ENCODE peak calls at places on chromosomes 7 and 10, in five cellular contexts. T is OCI-LY7, S is tibial artery, R is psoas muscle, G is lung. K is an unnamed sample.

GRCh38 chr7:131537581-131537980 is 18.8 kb downstream of the PODXL start:
- DNase-seq in T (no peak), S (no peak), R (no peak), G (no peak), K (no peak)

GRCh38 chr7:83150310-83150709 is 12.4 kb downstream of the PCLO start:
- DNase-seq in T (no peak), S (no peak), R (no peak), G (no peak), K (no peak)

GRCh38 chr10:105149371-105149871 is 508.3 kb downstream of the SORCS3 start:
- DNase-seq in T (no peak), S (no peak), R (no peak), G (no peak), K (no peak)

GRCh38 chr7:411677-412312 is 107.9 kb downstream of the PDGFA start:
- DNase-seq in T (no peak), S (peak; percentile 43), R (no peak), G (no peak), K (no peak)

GRCh38 chr7:66036788-66037187 is 38.8 kb upstream of the ASL start:
- DNase-seq in T (no peak), S (no peak), R (no peak), G (no peak), K (no peak)

GRCh38 chr7:101536232-101536631 is 92.9 kb downstream of the MYL10 start:
- DNase-seq in T (no peak), S (no peak), R (no peak), G (no peak), K (no peak)

GRCh38 chr10:18418579-18419210 is 232.7 kb downstream of the NSUN6 start:
- DNase-seq in T (no peak), S (no peak), R (no peak), G (no peak), K (no peak)

GRCh38 chr10:32298066-32298812 is 48.7 kb downstream of the EPC1 start:
- DNase-seq in T (no peak), S (no peak), R (no peak), G (no peak), K (no peak)

GRCh38 chr7:3370068-3370704 is 69.1 kb downstream of the SDK1 start:
- DNase-seq in T (no peak), S (no peak), R (no peak), G (no peak), K (no peak)

GRCh38 chr10:112409274-112409673 is 35.4 kb downstream of the ACSL5 start:
- DNase-seq in T (no peak), S (no peak), R (no peak), G (no peak), K (no peak)

GRCh38 chr7:47866120-47866519 is 82.1 kb downstream of the PKD1L1 start:
- DNase-seq in T (no peak), S (no peak), R (no peak), G (no peak), K (no peak)

GRCh38 chr7:12518920-12519681 is 51.4 kb upstream of the SCIN start:
- DNase-seq in T (no peak), S (no peak), R (no peak), G (no peak), K (no peak)

GRCh38 chr7:35697414-35698175 is 2.7 kb upstream of the HERPUD2 start:
- DNase-seq in T (no peak), S (no peak), R (no peak), G (no peak), K (no peak)

GRCh38 chr7:70698219-70698832 is 433.6 kb upstream of the GALNT17 start:
- DNase-seq in T (peak; percentile 70), S (no peak), R (no peak), G (no peak), K (no peak)

GRCh38 chr7:52838981-52839411 is 196.4 kb upstream of the POM121L12 start:
- DNase-seq in T (no peak), S (no peak), R (no peak), G (no peak), K (no peak)

GRCh38 chr7:134365341-134366054 is 48.8 kb upstream of the SLC35B4 start:
- DNase-seq in T (no peak), S (no peak), R (no peak), G (no peak), K (no peak)

GRCh38 chr7:44163591-44163990 is 22.5 kb upstream of the MYL7 start:
- DNase-seq in T (no peak), S (no peak), R (no peak), G (no peak), K (no peak)

GRCh38 chr10:116747325-116747724 is 5.0 kb upstream of the HSPA12A start:
- DNase-seq in T (no peak), S (no peak), R (no peak), G (no peak), K (no peak)

GRCh38 chr10:86968271-86968993 is at the start of gene ADIRF:
- DNase-seq in T (no peak), S (peak; percentile 94), R (peak; percentile 65), G (peak; percentile 75), K (no peak)

GRCh38 chr10:62199584-62199983 is 69.1 kb downstream of the RTKN2 start:
- DNase-seq in T (no peak), S (no peak), R (no peak), G (no peak), K (no peak)

GRCh38 chr10:5480162-5480931 is 19.0 kb downstream of the CALML5 start:
- DNase-seq in T (no peak), S (no peak), R (no peak), G (no peak), K (no peak)

GRCh38 chr7:5892498-5892897 is 6.0 kb upstream of the CCZ1 start:
- DNase-seq in T (no peak), S (no peak), R (no peak), G (no peak), K (no peak)

GRCh38 chr10:12193193-12193592 is 2.5 kb downstream of the NUDT5 start:
- DNase-seq in T (no peak), S (no peak), R (no peak), G (no peak), K (no peak)

GRCh38 chr10:113705344-113705878 is 25.7 kb downstream of the CASP7 start:
- DNase-seq in T (no peak), S (no peak), R (no peak), G (no peak), K (no peak)

GRCh38 chr7:88254721-88255120 is 34.9 kb upstream of the SRI start:
- DNase-seq in T (no peak), S (no peak), R (no peak), G (no peak), K (no peak)

GRCh38 chr7:48109848-48110663 is 21.0 kb downstream of the UPP1 start:
- DNase-seq in T (peak; percentile 81), S (peak; percentile 83), R (peak; percentile 67), G (peak; percentile 84), K (no peak)

GRCh38 chr7:156218544-156219306 is 406.5 kb upstream of the SHH start:
- DNase-seq in T (no peak), S (no peak), R (no peak), G (no peak), K (no peak)

GRCh38 chr10:110556993-110557601 is 10.4 kb upstream of the SMC3 start:
- DNase-seq in T (peak; percentile 79), S (no peak), R (no peak), G (no peak), K (no peak)

GRCh38 chr10:98555011-98555619 is 108.4 kb upstream of the HPS1 start:
- DNase-seq in T (no peak), S (no peak), R (no peak), G (no peak), K (no peak)

GRCh38 chr10:34728361-34728760 is 86.7 kb downstream of the PARD3 start:
- DNase-seq in T (no peak), S (no peak), R (no peak), G (no peak), K (no peak)

GRCh38 chr10:34723746-34724145 is 91.3 kb downstream of the PARD3 start:
- DNase-seq in T (no peak), S (no peak), R (no peak), G (no peak), K (no peak)

GRCh38 chr10:34727595-34728033 is 87.5 kb downstream of the PARD3 start:
- DNase-seq in T (no peak), S (no peak), R (no peak), G (peak; percentile 59), K (no peak)

GRCh38 chr10:34729619-34730018 is 85.5 kb downstream of the PARD3 start:
- DNase-seq in T (no peak), S (no peak), R (no peak), G (no peak), K (no peak)

GRCh38 chr10:34726862-34727261 is 88.2 kb downstream of the PARD3 start:
- DNase-seq in T (no peak), S (no peak), R (no peak), G (no peak), K (no peak)
- H3K4me3 ChIP-seq in T (no peak overlapping the region), S (no peak overlapping the region), R (no peak overlapping the region), G (no peak overlapping the region), K (no peak overlapping the region)

GRCh38 chr10:96505150-96506136 is 8.3 kb downstream of the TLL2 start:
- DNase-seq in T (no peak), S (no peak), R (no peak), G (no peak), K (no peak)

GRCh38 chr10:96500519-96500918 is 13.2 kb downstream of the TLL2 start:
- DNase-seq in T (no peak), S (no peak), R (no peak), G (no peak), K (no peak)

GRCh38 chr10:96500050-96500449 is 13.7 kb downstream of the TLL2 start:
- DNase-seq in T (no peak), S (no peak), R (no peak), G (no peak), K (no peak)

GRCh38 chr10:96502561-96503267 is 11.0 kb downstream of the TLL2 start:
- DNase-seq in T (no peak), S (no peak), R (no peak), G (no peak), K (no peak)

GRCh38 chr10:96501985-96502384 is 11.7 kb downstream of the TLL2 start:
- DNase-seq in T (no peak), S (no peak), R (no peak), G (no peak), K (no peak)
- H3K4me1 ChIP-seq in T (no peaks in the 10 kb centered on the region), S (no peaks in the 10 kb centered on the region), R (no peaks in the 10 kb centered on the region), G (no peaks in the 10 kb centered on the region), K (no peaks in the 10 kb centered on the region)

DNA sequence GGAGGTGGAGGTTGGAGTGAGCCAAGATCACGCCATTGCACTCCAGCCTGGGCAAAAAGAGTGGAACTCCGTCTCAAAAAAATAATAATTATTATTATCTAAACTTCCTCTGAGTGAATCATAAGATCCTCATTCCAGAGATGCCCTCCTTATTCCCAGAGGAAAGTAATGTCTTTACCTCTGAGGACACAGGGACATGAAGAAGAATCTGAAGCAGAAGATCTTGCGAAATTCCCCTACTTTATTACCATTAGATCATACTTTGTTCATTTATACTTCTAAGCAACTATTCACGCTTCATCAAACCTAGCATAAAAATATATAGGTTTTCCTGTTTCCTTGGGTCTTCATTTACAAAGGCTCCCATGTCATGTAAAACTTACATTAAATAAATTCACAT is 143.1 kb downstream of the ETV1 start:
- DNase-seq in T (no peak), S (no peak), R (no peak), G (no peak), K (no peak)
- H3K4me3 ChIP-seq in T (no peak overlapping the region), S (no peak overlapping the region), R (no peak overlapping the region), G (no peak overlapping the region), K (no peak overlapping the region)

DNA sequence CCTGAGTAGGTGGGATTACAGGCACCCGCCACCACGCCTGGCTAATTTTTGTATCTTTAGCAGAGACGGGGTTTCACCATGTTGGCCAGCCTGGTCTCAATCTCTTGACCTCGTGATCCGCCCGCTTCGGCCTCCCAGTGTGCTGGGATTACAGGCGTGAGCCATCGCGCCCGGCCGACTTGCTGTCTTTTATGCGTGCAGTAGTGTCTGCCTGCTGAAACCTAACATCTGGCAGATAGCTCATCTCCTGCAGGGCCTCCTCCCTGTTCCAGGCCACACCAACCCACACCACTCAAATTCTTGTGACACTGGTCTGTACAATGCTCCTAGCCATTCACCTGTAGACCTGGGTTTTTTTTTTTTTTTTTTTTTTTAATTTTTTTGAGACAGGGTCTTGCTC is 41.5 kb downstream of the BAIAP2L1 start:
- DNase-seq in T (no peak), S (no peak), R (no peak), G (no peak), K (no peak)
- H3K4me1 ChIP-seq in T (no peaks in the 10 kb centered on the region), S (no peaks in the 10 kb centered on the region), R (no peaks in the 10 kb centered on the region), G (peaks cover 4% of the 10 kb centered on the region), K (no peaks in the 10 kb centered on the region)